ENCODE peak calls at places on chromosomes 6 and 20, in four cellular contexts. Y is OCI-LY7, V is GM23338, B is GM23248. D is an unnamed sample.

GRCh38 chr6:6631526-6632276 is 43.2 kb downstream of the LY86 start:
- DNase-seq in V (no peak), Y (no peak), B (peak; percentile 11), D (peak; percentile 14)

GRCh38 chr20:60634773-60635172 is 617.3 kb upstream of the CDH4 start:
- DNase-seq in B (no peak), Y (no peak), V (no peak), D (no peak)

GRCh38 chr6:90790058-90790457 is 203.2 kb upstream of the MAP3K7 start:
- DNase-seq in B (peak; percentile 51), Y (no peak), V (no peak), D (no peak)

GRCh38 chr6:30507849-30508843 is 18.8 kb downstream of the HLA-E start:
- DNase-seq in V (no peak), B (no peak), Y (peak; percentile 65), D (no peak)

GRCh38 chr6:35318200-35318844 is 20.7 kb downstream of the DEF6 start:
- DNase-seq in V (peak; percentile 95), B (peak; percentile 81), Y (no peak), D (peak; percentile 88)

GRCh38 chr20:38658879-38659612 is 57.4 kb downstream of the ARHGAP40 start:
- DNase-seq in V (peak; percentile 85), B (peak; percentile 42), Y (peak; percentile 53), D (peak; percentile 58)

GRCh38 chr20:17556842-17557674 is 12.8 kb upstream of the DSTN start:
- DNase-seq in V (no peak), Y (no peak), B (peak; percentile 63), D (peak; percentile 84)

GRCh38 chr6:119445666-119446622 is 96.4 kb upstream of the MAN1A1 start:
- DNase-seq in V (peak; percentile 21), B (peak; percentile 64), Y (no peak), D (peak; percentile 42)

GRCh38 chr6:136347847-136348246 is 58.2 kb upstream of the BCLAF1 start:
- DNase-seq in Y (no peak), B (peak; percentile 53), V (no peak), D (no peak)

GRCh38 chr20:34200020-34200419 is 41.2 kb upstream of the ASIP start:
- DNase-seq in V (no peak), B (no peak), Y (no peak), D (no peak)

GRCh38 chr20:57660510-57661199 is 40.4 kb upstream of the ZBP1 start:
- DNase-seq in Y (no peak), V (no peak), B (no peak), D (no peak)

GRCh38 chr6:1399085-1399780 is 9.9 kb downstream of the FOXF2 start:
- DNase-seq in Y (no peak), B (no peak), V (no peak), D (no peak)

GRCh38 chr20:63108247-63108646 is 101.5 kb upstream of the BHLHE23 start:
- DNase-seq in Y (no peak), V (no peak), B (no peak), D (no peak)

GRCh38 chr20:54549523-54550326 is 74.3 kb downstream of the DOK5 start:
- DNase-seq in B (peak; percentile 58), V (no peak), Y (no peak), D (no peak)

GRCh38 chr6:64672651-64673050 is 1034.4 kb downstream of the EYS start:
- DNase-seq in Y (no peak), B (no peak), V (no peak), D (no peak)

GRCh38 chr6:32607263-32607987 is 17.8 kb upstream of the HLA-DRB1 start:
- DNase-seq in V (no peak), Y (no peak), B (no peak), D (no peak)

GRCh38 chr6:116933488-116933887 is 56.4 kb downstream of the RFX6 start:
- DNase-seq in Y (no peak), B (no peak), V (no peak), D (peak; percentile 46)

DNA sequence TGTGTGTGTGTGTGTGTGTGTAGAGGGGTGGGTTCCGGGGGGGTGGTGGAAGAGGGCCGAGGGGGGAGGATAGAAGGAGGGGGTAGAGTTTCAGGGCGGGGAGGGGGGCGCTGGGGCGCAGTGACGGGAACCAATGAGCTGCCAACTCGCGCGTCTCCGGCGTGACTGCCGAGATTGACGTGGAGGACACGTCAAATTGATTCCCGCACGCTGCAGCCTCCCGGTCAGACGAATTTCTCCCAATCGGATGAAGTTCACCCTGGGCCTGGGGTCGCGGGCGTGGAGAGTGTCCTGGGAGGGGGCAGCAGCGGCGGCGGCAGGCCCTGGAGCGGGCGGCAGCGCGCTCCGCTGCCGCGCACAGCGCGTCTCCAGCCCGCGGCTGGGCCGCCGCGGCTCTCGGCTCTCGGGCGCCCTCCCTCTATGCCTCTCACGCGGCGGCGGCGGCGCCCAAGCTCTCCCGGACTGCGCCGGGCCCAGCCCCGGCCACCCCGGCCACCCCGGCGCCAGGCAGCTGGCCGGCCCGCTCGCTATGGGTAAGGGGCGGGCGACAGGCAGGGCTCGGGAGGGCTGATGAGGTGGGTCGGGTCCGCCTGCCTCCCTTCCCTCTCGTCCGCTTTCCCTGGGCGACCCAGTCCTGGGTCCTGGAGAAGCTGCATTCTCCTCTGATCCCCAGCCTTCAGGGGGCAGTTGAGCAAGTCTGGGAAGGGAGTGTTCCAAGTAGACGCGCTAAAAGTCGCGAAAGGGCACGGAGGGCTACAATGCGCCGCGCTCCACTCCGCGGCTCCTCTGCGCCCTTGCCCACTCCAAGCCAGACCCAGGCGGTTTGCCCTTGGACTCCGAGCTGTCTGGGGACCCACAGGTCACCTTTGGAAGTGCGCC is at the start of gene PAX1:
- DNase-seq in B (peak; percentile 46), Y (no peak), V (peak; percentile 52), D (no peak)
- H3K4me1 ChIP-seq in B (no peaks in the 10 kb centered on the region), Y (no peaks in the 10 kb centered on the region), V (peaks cover 25% of the 10 kb centered on the region), D (no peaks in the 10 kb centered on the region)

DNA sequence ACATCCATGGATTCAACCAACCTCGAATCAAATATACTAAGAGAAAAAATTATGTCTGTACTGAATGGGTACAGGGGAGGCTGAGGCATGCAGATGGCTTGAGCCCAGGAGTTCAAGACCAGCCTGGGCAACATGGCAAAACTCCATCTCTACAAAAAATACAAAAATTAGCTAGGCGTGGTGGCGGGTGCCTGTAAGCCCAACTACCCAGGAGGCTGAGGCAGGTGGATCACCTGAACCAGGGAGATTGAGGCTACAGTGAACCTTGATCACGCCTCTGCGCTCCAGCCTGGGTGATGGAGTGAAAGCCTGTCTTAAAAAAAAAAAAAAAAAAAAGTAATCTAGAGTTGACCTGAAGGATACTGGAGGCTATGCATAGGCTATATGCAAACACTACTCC is 219.1 kb upstream of the SNX9 start:
- DNase-seq in B (no peak), Y (no peak), V (no peak), D (no peak)
- TF ChIP-seq EZH2phosphoT487 in B (no peak), Y (no peak), V (no peak), D (no peak)

GRCh38 chr20:47265214-47265613 is 91.3 kb downstream of the ZMYND8 start:
- DNase-seq in V (no peak), B (no peak), Y (no peak), D (no peak)
- H3K4me1 ChIP-seq in V (peaks cover 13% of the 10 kb centered on the region), B (peaks cover 28% of the 10 kb centered on the region), Y (peaks cover 92% of the 10 kb centered on the region), D (no peaks in the 10 kb centered on the region)

DNA sequence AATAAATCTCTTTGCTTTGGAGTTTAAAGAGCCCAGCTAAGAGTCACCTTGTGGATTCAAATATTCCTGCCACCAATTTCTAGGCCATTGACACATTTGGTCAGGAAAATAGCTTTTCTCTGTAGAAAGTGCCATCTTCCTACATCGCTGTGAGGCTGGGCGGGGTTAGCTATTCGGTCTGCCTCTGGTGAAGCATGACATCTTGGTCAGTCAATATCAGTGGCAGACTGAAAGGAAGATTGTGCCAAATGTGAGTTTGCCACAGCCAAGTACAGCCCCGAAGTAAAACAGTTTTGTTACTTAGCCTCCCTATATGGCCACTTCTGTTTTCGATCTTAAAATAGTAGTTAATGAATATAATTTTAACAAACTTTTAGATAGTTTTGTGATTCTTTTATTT is 65.5 kb upstream of the FABP7 start:
- DNase-seq in B (no peak), V (no peak), Y (no peak), D (no peak)
- TF ChIP-seq EZH2phosphoT487 in B (no peak), V (no peak), Y (no peak), D (no peak)

DNA sequence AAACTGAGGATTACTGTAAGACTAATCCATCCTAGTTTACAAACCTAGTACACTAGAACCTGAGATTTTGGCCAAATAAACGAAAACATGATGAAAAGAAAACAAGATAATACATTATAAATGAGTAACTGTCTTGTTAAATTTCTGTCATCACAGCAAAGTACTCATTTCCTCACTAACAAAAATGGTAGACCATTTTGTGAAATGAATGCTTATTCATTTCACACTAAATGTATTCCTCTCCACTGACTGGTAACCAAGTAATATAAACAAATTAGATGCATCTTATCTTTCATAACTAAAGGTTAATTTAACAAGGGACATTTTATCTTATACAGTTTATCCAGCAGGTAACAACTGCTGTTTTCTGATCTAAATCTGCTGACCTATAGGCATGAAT is 143.7 kb downstream of the REV3L start:
- DNase-seq in B (no peak), V (no peak), Y (no peak), D (no peak)
- H3K4me1 ChIP-seq in B (no peaks in the 10 kb centered on the region), V (peaks cover 5% of the 10 kb centered on the region), Y (no peaks in the 10 kb centered on the region), D (no peaks in the 10 kb centered on the region)

DNA sequence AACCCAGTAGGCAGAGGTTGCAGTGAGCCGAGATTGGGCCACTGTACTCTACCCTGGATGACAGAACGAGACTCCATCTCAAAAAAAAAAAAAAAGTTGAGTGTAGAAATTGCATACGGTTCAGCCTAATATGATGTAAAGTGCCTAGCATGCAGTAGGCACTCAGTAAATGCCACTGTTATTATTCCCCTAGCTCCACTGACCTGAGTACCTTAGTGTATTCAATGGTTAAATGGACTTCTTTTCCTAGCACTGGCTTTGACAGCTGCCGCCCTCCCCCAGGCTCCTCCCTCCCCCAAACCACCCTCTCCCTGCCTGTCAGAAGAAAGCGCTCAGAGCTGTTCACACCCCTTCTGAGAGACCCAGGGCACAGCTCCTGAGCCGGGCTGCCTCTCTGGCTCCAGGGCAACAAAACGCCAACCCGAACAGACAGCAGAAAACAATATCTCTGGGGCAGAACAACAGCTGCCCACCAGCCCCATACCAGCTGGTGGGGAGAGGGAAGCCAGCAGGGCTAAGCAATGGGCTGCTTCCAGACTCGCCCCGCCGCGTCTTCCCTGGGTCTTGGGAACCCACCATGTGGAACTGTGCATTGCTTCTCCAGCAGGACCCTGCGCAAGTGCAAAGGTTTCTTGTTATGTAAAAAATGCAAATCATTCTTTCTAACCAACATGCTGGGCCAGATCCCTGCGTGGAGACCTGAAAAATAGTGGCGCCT is 4.5 kb downstream of the CPNE5 start:
- DNase-seq in B (no peak), Y (no peak), V (peak; percentile 44), D (no peak)
- TF ChIP-seq EZH2phosphoT487 in B (no peak), Y (no peak), V (no peak), D (no peak)

GRCh38 chr6:42050897-42051653 is 751 bp downstream of the TAF8 start:
- DNase-seq in Y (peak; percentile 17), V (no peak), B (peak; percentile 42), D (no peak)
- H3K4me1 ChIP-seq in Y (peaks cover 41% of the 10 kb centered on the region), V (peaks cover 12% of the 10 kb centered on the region), B (no peaks in the 10 kb centered on the region), D (peaks cover 16% of the 10 kb centered on the region)

DNA sequence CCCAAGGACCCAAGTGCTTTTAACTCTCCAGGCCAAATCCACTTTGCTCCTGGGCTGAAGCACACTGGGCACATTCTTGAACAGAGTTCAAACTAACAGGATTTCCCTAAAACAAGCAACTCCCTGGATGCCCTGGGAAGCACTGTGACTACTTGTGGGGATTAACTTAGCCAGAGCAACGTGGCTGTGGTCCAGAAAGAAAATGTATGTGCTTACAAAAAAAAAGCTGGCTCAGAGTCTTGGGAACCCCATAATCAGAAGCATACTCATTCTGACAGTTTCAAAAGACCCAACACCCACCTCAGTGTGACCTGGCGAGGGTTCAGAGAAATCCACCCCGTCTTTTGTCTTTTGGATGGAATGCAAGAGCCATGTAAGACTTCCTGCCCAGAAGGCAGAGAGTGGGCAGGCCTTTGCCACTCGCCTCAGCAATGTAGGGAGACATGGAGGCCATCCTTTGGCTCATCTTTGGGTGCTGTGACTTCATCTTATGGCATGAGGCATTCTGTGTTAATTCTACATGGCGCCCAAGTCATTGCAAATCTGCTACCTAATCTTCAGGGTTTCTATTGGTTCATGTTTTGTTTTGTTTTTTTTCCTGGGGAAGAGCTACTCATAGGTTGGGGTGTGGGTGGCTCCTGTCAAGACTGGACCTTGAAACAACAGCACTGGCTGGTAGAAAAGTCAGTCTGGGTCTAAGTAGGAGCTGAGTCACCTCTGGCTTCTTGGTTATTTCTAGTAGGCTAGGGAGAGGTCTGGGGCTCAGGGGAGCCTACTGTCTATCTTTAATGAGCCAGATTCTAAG is 248.6 kb upstream of the SUPT3H start:
- DNase-seq in V (no peak), B (peak; percentile 94), Y (no peak), D (peak; percentile 33)
- TF ChIP-seq EZH2phosphoT487 in V (no peak), B (no peak), Y (no peak), D (no peak)

D was measured in PC-3.